ENCODE peak calls at places on chromosomes 3 and 15, in six cellular contexts. G is heart left ventricle, P is AG09309, D is left ventricle myocardium inferior, Y is cardiac fibroblast, R is DND-41. O is an unnamed sample.

GRCh38 chr3:170414202-170414663 is 4.4 kb upstream of the CLDN11 start:
- DNase-seq in G (peak), P (peak), D (no peak), Y (peak), R (peak), O (peak)

GRCh38 chr3:8607285-8608040 is 37.1 kb downstream of the SSUH2 start:
- DNase-seq in G (peak), P (peak), D (peak), Y (peak), R (no peak), O (no peak)

GRCh38 chr15:78312551-78312950 is 13.1 kb upstream of the SKIC8 start:
- DNase-seq in G (no peak), P (no peak), D (no peak), Y (no peak), R (no peak), O (no peak)

GRCh38 chr3:40019371-40019770 is 210.0 kb downstream of the MYRIP start:
- DNase-seq in G (no peak), P (no peak), D (no peak), Y (no peak), R (no peak), O (no peak)

GRCh38 chr15:38817427-38818155 is 253.0 kb upstream of the RASGRP1 start:
- DNase-seq in G (peak), P (peak), D (peak), Y (peak), R (peak), O (peak)

GRCh38 chr3:31755911-31756658 is 223.4 kb downstream of the STT3B start:
- DNase-seq in G (no peak), P (no peak), D (no peak), Y (no peak), R (no peak), O (no peak)

GRCh38 chr3:175914785-175915184 is 1055.7 kb downstream of the NAALADL2 start:
- DNase-seq in G (no peak), P (no peak), D (no peak), Y (peak), R (no peak), O (no peak)

GRCh38 chr15:40942337-40942854 is 10.9 kb upstream of the CHAC1 start:
- DNase-seq in G (no peak), P (no peak), D (no peak), Y (no peak), R (no peak), O (no peak)

GRCh38 chr3:23404241-23404640 is 201.1 kb downstream of the UBE2E2 start:
- DNase-seq in G (no peak), P (no peak), D (no peak), Y (no peak), R (no peak), O (no peak)

GRCh38 chr3:31960793-31961431 is 20.1 kb downstream of the OSBPL10 start:
- DNase-seq in G (no peak), P (no peak), D (no peak), Y (peak), R (peak), O (no peak)

GRCh38 chr3:27094721-27095120 is 274.5 kb downstream of the NEK10 start:
- DNase-seq in G (no peak), P (no peak), D (no peak), Y (no peak), R (no peak), O (no peak)

GRCh38 chr3:160099855-160100254 is 111.2 kb downstream of the IL12A start:
- DNase-seq in G (no peak), P (no peak), D (no peak), Y (no peak), R (no peak), O (no peak)
- H3K4me3 ChIP-seq in G (no peak), P (no peak), D (no peak), Y (no peak), R (no peak), O (no peak)

GRCh38 chr3:47478022-47478421 is 2.3 kb upstream of the SCAP start:
- DNase-seq in G (no peak), P (no peak), D (no peak), Y (no peak), R (no peak), O (no peak)

GRCh38 chr3:47475570-47476329 is at the start of gene SCAP:
- DNase-seq in G (peak), P (peak), D (peak), Y (peak), R (peak), O (peak)

GRCh38 chr3:47475029-47475569 is 642 bp downstream of the SCAP start:
- DNase-seq in G (no peak), P (no peak), D (no peak), Y (peak), R (peak), O (no peak)

GRCh38 chr3:47476330-47476626 is 537 bp upstream of the SCAP start:
- DNase-seq in G (no peak), P (no peak), D (no peak), Y (no peak), R (no peak), O (no peak)

GRCh38 chr3:47476644-47477199 is 981 bp upstream of the SCAP start:
- DNase-seq in G (no peak), P (no peak), D (no peak), Y (no peak), R (no peak), O (no peak)
- H3K4me3 ChIP-seq in G (peak), P (peak), D (peak), Y (no peak), R (peak), O (peak)

DNA sequence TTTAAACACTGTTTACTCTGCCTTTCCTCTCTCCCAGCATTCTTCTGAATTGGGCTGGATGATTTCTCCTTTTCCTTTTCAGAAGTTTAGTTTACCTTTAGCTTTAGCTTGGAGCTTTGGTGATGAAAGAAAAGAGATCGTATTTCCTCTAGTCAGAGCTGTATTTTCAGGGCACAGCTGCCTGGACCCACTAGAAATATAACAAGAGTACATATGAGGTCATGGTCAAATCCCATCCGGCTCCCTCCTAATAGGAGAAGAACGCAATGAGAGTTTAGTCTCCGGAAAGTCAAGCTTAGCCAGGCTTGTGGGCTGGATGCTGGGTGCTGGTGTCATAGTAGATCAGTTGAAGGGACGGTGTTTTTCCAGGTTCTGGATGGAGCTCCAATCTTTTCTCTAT is 177.1 kb upstream of the PFN2 start:
- DNase-seq in G (no peak), P (no peak), D (no peak), Y (peak), R (no peak), O (no peak)
- H3K4me3 ChIP-seq in G (no peak), P (no peak), D (no peak), Y (peak), R (no peak), O (no peak)

DNA sequence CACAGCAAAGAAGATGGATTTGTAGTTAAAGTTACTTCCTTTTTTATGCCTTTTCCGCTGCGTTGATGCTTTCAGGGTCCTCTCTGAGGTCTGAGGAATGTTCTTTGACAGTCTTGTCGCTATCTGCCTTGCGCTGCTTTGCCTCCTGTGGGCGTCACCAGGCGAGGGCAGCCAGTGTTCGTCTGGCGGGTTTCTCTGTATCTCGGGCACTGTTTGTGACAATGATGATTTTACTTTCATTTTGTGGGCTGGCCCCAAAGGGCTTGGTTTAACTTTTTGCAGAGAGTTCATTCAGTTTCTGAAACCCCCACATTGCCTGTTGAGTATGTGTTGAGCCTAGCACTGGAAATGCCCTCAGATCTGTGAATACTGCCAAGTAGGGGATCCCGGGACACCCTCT is 24.6 kb upstream of the SACM1L start:
- DNase-seq in G (no peak), P (no peak), D (no peak), Y (no peak), R (peak), O (peak)
- H3K4me3 ChIP-seq in G (peak), P (no peak), D (peak), Y (peak), R (peak), O (peak)

GRCh38 chr15:57777034-57777433 is 70.5 kb downstream of the POLR2M start:
- DNase-seq in G (no peak), P (no peak), D (no peak), Y (no peak), R (peak), O (peak)

GRCh38 chr15:57767526-57767925 is 61.0 kb downstream of the POLR2M start:
- DNase-seq in G (no peak), P (no peak), D (no peak), Y (no peak), R (no peak), O (peak)

GRCh38 chr15:57769266-57769665 is 62.8 kb downstream of the POLR2M start:
- DNase-seq in G (peak), P (peak), D (peak), Y (peak), R (no peak), O (no peak)

DNA sequence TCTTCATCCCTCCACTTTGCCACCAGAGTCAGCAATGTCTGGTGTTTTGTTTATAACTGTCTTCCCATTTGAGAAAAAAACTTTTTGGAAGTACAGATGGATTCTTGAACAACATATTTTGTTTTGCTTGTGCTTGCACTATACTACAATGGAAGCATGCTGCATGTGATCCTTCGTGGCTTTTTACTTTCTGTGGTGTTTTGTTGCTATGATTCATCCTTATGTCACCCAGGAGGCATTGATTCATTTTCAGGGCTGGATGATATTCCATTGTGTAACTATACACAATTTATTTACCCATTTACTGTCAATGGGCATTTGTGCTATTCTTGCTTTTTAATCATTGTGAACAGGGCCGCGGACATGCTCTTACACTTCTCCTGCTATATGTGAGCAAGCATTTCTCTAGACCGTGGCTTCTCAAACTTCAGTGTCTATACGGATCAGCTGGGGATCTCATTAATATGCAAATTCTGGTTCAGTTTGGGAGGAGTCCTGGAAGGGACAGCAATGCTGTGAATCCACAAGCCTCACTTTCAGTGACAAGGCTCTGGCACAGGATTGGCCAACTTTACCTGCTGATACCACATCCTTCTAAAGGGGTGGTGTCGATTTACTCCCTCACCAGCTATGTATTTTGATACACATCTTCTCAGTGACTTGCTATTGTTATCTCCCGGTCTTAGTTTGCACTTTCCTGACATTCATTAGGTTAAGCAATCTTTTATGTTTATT is 65.9 kb downstream of the POLR2M start:
- DNase-seq in G (no peak), P (no peak), D (no peak), Y (peak), R (no peak), O (peak)
- H3K4me3 ChIP-seq in G (no peak), P (no peak), D (no peak), Y (no peak), R (no peak), O (no peak)

GRCh38 chr3:46374755-46375154 is 4.0 kb downstream of the CCR5 start:
- DNase-seq in G (no peak), P (no peak), D (no peak), Y (no peak), R (no peak), O (no peak)
- H3K4me3 ChIP-seq in G (no peak), P (no peak), D (no peak), Y (no peak), R (no peak), O (no peak)

DNA sequence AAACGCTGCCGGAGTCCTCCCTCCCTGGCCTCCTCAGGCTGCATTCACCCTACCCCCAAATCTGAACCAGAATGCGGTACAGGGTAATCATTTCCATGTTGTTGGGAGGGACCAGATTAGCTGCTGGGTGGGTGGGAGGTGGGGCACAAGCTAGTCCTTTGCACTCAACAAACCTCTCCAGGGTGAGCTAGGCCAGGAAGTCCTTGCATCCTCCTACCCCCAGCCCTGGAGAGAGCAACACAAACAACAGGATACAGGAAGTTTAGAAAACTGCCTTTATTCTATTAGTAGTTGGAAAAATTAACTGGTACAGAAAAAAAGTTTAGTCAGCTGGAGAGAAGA is 702 bp upstream of the GPX1 start:
- DNase-seq in G (no peak), P (no peak), D (no peak), Y (no peak), R (no peak), O (peak)
- H3K4me3 ChIP-seq in G (peak), P (peak), D (peak), Y (peak), R (peak), O (peak)

DNA sequence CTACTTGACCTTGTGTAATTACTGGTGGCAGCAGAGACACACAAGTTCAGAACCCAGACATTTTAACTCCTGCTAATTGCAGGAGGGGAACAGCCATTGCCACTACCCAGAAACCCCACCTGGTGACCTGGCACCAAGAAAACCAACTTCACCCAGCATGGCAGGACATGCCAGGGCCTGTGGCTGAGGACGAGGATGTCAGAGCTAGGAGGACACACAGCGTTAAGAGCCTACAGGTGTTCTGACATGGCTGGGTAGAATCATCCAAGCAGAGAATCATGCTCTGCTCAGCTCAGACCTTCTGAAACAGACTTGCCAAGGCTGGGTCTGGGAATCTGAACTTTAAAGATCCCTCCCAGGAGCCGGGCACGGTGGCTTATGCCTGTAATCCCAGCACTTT is 11.7 kb upstream of the SPATA12 start:
- DNase-seq in G (no peak), P (no peak), D (no peak), Y (no peak), R (no peak), O (no peak)
- H3K4me3 ChIP-seq in G (no peak), P (no peak), D (no peak), Y (no peak), R (no peak), O (no peak)

O was measured in Jurkat, Clone E6-1.